ENCODE peak calls at places on chromosomes 3 and 15, in nine cellular contexts. P is bronchial epithelial cell, S is IMR-90, U is epithelial cell of proximal tubule, F is AG04450, Z is tibial nerve, T is fibroblast of pulmonary artery, L is tibial artery, B is BE2C. E is an unnamed sample.

GRCh38 chr3:62421275-62421674 is 47.9 kb upstream of the FEZF2 start:
- DNase-seq in P (no peak), S (no peak), U (no peak), F (no peak), Z (no peak), T (no peak), L (no peak), B (no peak), E (no peak)

GRCh38 chr3:128278761-128279593 is 125.7 kb downstream of the EEFSEC start:
- DNase-seq in P (no peak), S (peak), U (no peak), F (peak), Z (peak), T (peak), L (peak), B (peak), E (peak)

GRCh38 chr3:66075281-66075680 is 36.6 kb upstream of the MAGI1 start:
- DNase-seq in P (peak), S (peak), U (no peak), F (peak), Z (no peak), T (peak), L (no peak), B (no peak), E (peak)

GRCh38 chr3:126540342-126540849 is 16.4 kb downstream of the CHST13 start:
- DNase-seq in P (peak), S (peak), U (peak), F (peak), Z (no peak), T (peak), L (peak), B (no peak), E (peak)

GRCh38 chr3:32872487-32873382 is 54.9 kb downstream of the TRIM71 start:
- DNase-seq in P (no peak), S (no peak), U (no peak), F (no peak), Z (peak), T (peak), L (no peak), B (no peak), E (peak)

GRCh38 chr3:148223266-148223665 is 474.4 kb upstream of the AGTR1 start:
- DNase-seq in P (no peak), S (no peak), U (no peak), F (no peak), Z (no peak), T (no peak), L (no peak), B (no peak), E (peak)

GRCh38 chr15:82045179-82045891 is 483 bp downstream of the MEX3B start:
- DNase-seq in P (no peak), S (peak), U (no peak), F (no peak), Z (peak), T (peak), L (peak), B (peak), E (peak)

GRCh38 chr3:34387831-34388564 is 589.6 kb downstream of the PDCD6IP start:
- DNase-seq in P (no peak), S (no peak), U (no peak), F (no peak), Z (no peak), T (no peak), L (no peak), B (no peak), E (no peak)

GRCh38 chr3:23650371-23651140 is 155.2 kb upstream of the UBE2E1 start:
- DNase-seq in P (peak), S (peak), U (peak), F (peak), Z (no peak), T (peak), L (no peak), B (no peak), E (peak)

GRCh38 chr3:126849768-126850167 is 133.1 kb upstream of the PLXNA1 start:
- DNase-seq in P (no peak), S (no peak), U (no peak), F (no peak), Z (no peak), T (no peak), L (no peak), B (no peak), E (no peak)

GRCh38 chr3:9820944-9821343 is 10.9 kb downstream of the TTLL3 start:
- DNase-seq in P (peak), S (peak), U (no peak), F (no peak), Z (no peak), T (peak), L (no peak), B (no peak), E (peak)

GRCh38 chr15:37995461-37996347 is 61.3 kb downstream of the TMCO5A start:
- DNase-seq in P (peak), S (peak), U (peak), F (peak), Z (peak), T (peak), L (no peak), B (peak), E (peak)

GRCh38 chr15:67783303-67783702 is 42.0 kb upstream of the SKOR1 start:
- DNase-seq in P (no peak), S (no peak), U (no peak), F (no peak), Z (no peak), T (no peak), L (no peak), B (no peak), E (no peak)

GRCh38 chr3:192571197-192571791 is 156.0 kb downstream of the FGF12 start:
- DNase-seq in P (peak), S (peak), U (peak), F (peak), Z (peak), T (peak), L (peak), B (peak), E (peak)

GRCh38 chr3:55000546-55000945 is 72.7 kb upstream of the LRTM1 start:
- DNase-seq in P (peak), S (peak), U (peak), F (peak), Z (no peak), T (peak), L (no peak), B (peak), E (peak)

DNA sequence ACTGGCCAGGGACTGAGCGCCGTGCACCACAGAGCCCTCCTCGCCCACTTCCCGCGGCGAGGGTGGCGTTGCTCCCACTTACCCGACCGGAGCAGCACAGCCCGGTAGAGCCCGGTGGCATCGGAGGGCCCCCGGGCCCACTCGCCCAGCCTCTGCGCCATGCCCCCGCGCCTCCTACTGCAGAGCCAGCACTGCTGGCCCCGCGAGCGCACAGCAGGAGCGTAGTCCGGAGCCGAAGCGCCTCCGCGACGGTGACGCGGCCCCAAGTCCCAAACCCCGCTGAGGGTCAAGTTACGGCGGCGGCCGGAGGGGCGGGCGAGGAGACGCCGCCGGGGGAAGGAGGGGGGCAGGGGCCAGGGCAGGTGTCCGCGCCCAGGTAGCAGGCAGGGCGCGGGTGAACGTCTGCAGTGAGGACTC is 9.6 kb upstream of the FAM107A start:
- DNase-seq in P (no peak), S (no peak), U (no peak), F (no peak), Z (no peak), T (no peak), L (no peak), B (no peak), E (no peak)
- H3K4me3 ChIP-seq in P (no peak), S (no peak), U (no peak), F (no peak), Z (no peak), T (no peak), L (peak), B (no peak), E (no peak)

DNA sequence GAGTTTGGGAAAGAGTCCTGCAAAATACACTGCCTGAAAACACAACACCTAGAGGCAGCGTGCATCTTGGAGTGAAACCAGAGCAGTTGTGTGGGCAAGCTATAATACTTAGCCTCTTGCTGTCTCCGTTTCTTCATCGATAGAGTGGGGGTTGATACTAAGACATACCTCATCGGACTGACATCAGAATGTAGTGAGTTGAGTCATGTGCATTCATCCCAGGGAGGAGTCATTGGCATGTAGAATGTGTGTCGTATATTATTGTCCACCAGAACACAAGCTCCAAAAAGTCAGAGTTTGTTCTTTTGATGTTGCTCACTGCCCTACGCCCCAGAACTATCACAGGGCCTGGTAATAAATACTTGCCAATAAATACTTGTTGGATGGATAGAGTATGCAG is 4.3 kb downstream of the SNTN start:
- DNase-seq in P (no peak), S (peak), U (no peak), F (peak), Z (no peak), T (peak), L (no peak), B (no peak), E (peak)
- TF ChIP-seq CTCF in P (no peak), S (no peak), U (no peak), F (no peak), Z (no peak), T (no peak), L (no peak), B (no peak), E (no peak)

GRCh38 chr3:186519021-186519658 is 25.0 kb downstream of the CRYGS start:
- DNase-seq in P (no peak), S (no peak), U (no peak), F (no peak), Z (no peak), T (no peak), L (no peak), B (no peak), E (no peak)
- H3K4me3 ChIP-seq in P (no peak), S (no peak), U (no peak), F (no peak), Z (no peak), T (no peak), L (no peak), B (no peak), E (no peak)

GRCh38 chr15:78739996-78740903 is 71.0 kb downstream of the ADAMTS7 start:
- DNase-seq in P (peak), S (peak), U (no peak), F (no peak), Z (no peak), T (peak), L (no peak), B (peak), E (peak)
- TF ChIP-seq CTCF in P (peak), S (peak), U (peak), F (peak), Z (no peak), T (peak), L (no peak), B (peak), E (peak)

DNA sequence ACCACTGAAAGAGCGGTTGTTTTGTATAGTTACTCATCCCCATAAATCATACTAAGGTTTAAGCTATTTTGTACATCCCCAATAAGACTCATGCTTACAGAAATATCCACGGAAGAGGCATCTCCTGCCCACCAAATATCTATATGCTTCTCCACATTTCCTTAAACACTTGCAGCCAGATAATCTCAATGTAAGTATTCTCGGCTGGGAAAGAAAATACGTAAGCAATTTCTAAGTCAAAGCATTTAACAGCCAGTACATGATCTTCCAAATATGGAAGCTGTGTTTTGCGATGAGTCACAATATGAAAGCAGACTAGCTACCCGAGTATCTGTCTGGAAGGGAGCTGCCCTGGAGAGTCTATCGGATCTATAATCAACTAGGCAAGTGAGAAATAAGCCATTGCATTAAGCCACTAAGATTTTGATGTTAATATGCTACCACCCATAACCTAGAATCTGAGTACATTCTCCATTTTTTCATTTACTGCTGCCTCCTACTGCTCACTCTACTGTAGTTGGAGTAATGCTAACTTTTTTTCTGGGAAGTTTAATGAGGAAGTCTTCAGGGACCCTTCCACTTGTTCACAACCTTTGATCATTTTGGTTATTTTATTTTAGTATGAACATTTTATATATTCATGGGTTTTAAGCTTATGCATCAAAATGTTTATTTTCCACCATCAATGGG is 26.9 kb upstream of the ZMAT3 start:
- DNase-seq in P (peak), S (peak), U (no peak), F (peak), Z (no peak), T (peak), L (no peak), B (no peak), E (peak)
- H3K4me3 ChIP-seq in P (no peak), S (peak), U (no peak), F (peak), Z (no peak), T (no peak), L (peak), B (peak), E (peak)

GRCh38 chr15:89761009-89761831 is 10.2 kb upstream of the MESP1 start:
- DNase-seq in P (no peak), S (no peak), U (no peak), F (no peak), Z (no peak), T (no peak), L (no peak), B (no peak), E (no peak)
- TF ChIP-seq CTCF in P (no peak), S (no peak), U (no peak), F (no peak), Z (no peak), T (no peak), L (no peak), B (no peak), E (no peak)